ENCODE peak calls at places on chromosomes 5 and 9, in ten cellular contexts. T, Z, D, N, C, R, A, J, M and Y are unnamed samples.

GRCh38 chr5:57844410-57844809 is 361.8 kb upstream of the ACTBL2 start:
- DNase-seq in T (no peak), Z (no peak), D (no peak), N (no peak), C (no peak), R (peak), A (no peak), J (no peak), M (no peak), Y (no peak)

GRCh38 chr9:105291938-105292337 is 47.5 kb downstream of the SLC44A1 start:
- DNase-seq in T (no peak), Z (no peak), D (no peak), N (no peak), C (no peak), R (no peak), A (no peak), J (no peak), M (no peak), Y (no peak)

GRCh38 chr5:19923742-19924141 is 64.3 kb downstream of the CDH18 start:
- DNase-seq in T (no peak), Z (no peak), D (no peak), N (no peak), C (no peak), R (no peak), A (no peak), J (no peak), M (no peak), Y (no peak)

GRCh38 chr5:176870110-176870591 is 29.0 kb downstream of the HK3 start:
- DNase-seq in T (peak), Z (peak), D (peak), N (peak), C (peak), R (peak), A (peak), J (no peak), M (peak), Y (no peak)

GRCh38 chr5:60677831-60678664 is 21.9 kb downstream of the DEPDC1B start:
- DNase-seq in T (peak), Z (no peak), D (peak), N (no peak), C (peak), R (peak), A (peak), J (peak), M (no peak), Y (peak)

GRCh38 chr5:21391506-21391905 is 1403.5 kb upstream of the CDH18 start:
- DNase-seq in T (no peak), Z (no peak), D (no peak), N (no peak), C (no peak), R (peak), A (peak), J (no peak), M (no peak), Y (peak)

GRCh38 chr5:34691326-34691725 is 35.2 kb downstream of the RAI14 start:
- DNase-seq in T (no peak), Z (no peak), D (no peak), N (no peak), C (no peak), R (no peak), A (no peak), J (no peak), M (no peak), Y (no peak)

GRCh38 chr9:6226696-6227095 is 11.1 kb downstream of the IL33 start:
- DNase-seq in T (no peak), Z (no peak), D (no peak), N (no peak), C (no peak), R (peak), A (no peak), J (no peak), M (no peak), Y (no peak)

GRCh38 chr5:136198453-136198852 is 5.5 kb upstream of the SMIM32 start:
- DNase-seq in T (no peak), Z (no peak), D (peak), N (no peak), C (no peak), R (no peak), A (no peak), J (no peak), M (peak), Y (no peak)

GRCh38 chr5:142065273-142065672 is 43.3 kb upstream of the NDFIP1 start:
- DNase-seq in T (no peak), Z (peak), D (peak), N (no peak), C (no peak), R (no peak), A (peak), J (no peak), M (no peak), Y (peak)

DNA sequence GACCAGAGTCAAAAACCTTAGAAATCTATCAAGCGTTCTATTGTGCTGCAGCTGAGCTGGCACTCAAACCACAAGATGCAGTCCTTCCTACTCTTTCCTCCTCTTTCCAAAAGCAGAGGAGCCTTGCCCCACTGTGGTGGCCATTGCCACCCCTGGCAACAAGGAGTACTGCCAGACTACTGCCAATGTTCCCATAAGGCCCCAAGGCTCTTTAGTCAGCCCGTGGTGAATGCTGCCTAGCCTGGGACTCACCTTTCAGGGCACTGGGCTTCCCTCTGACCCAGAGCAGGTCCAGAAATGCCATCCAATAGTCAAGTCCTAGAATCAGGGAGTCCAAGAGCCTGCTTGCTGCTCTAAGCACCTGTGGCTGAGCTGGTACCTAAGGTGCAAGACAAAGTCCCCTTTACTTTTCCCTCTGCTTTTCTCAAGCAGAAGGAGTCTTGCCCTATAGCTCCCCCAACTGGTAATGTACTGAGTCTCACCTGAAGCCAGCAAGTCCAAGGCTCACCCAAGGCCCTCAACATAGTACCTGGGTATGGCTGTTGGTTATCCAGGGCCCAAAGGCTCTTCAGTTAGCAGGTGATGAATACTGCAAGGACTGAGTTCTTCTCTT is 219.4 kb downstream of the ATPSCKMT start:
- DNase-seq in T (peak), Z (peak), D (no peak), N (peak), C (no peak), R (no peak), A (peak), J (no peak), M (peak), Y (peak)
- TF ChIP-seq CTCF in T (no peak), Z (no peak), D (peak), N (peak), C (peak), R (no peak), A (peak), J (peak), M (peak), Y (peak)

DNA sequence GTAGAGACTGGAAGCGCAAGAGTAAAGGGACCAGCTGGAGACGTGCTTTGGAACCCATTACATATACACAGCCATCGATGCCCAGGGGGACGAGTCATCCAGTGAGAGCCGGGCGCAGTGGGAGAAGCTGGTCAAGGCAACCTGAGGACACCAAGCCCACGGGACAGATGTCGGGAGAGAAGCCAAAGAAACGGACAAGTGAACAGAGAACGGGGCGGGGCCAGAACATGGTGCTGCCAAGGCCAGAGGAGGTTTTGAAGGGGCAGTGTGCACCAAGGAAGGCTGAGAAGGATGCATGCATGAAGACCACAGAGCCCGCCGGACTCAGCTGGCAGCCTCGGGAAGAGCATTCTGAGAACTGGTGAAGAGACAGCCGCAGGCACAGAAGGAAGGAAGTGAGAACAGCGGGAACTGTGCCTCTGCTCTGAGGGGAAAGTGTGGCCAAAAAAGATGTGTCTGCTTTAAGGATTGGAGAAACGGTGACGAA is 20.3 kb downstream of the CAMSAP1 start:
- DNase-seq in T (no peak), Z (no peak), D (no peak), N (no peak), C (no peak), R (no peak), A (no peak), J (no peak), M (no peak), Y (peak)
- TF ChIP-seq MAX in T (no peak), Z (no peak), D (no peak), N (no peak), C (no peak), R (no peak), A (no peak), J (no peak), M (no peak), Y (peak)

GRCh38 chr5:23820764-23821471 is 313.5 kb downstream of the PRDM9 start:
- DNase-seq in T (peak), Z (no peak), D (peak), N (no peak), C (no peak), R (no peak), A (no peak), J (no peak), M (no peak), Y (peak)
- TF ChIP-seq CTCF in T (peak), Z (peak), D (peak), N (peak), C (no peak), R (no peak), A (peak), J (peak), M (peak), Y (peak)

DNA sequence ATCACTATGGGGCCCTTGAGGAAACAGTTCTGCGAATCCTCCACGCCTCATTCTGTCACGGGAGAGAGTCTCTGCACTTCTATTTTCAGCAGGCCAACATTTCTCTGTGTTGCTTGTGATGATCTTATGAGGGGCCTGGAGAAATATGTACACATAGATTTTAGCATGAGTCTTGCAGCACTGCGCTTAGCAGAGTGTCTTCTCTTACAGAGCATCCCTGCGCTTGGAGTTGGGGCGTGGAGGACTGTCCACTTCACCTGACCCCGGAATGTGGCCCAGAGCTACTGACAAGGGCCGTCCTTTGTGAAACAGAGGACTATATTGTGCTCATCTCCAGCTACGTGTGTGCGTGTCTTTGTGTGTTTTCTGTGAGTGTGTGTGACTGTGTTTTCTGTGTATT is 428.2 kb upstream of the IRX4 start:
- DNase-seq in T (no peak), Z (no peak), D (no peak), N (no peak), C (no peak), R (no peak), A (no peak), J (no peak), M (no peak), Y (no peak)
- TF ChIP-seq MAX in T (no peak), Z (no peak), D (no peak), N (no peak), C (no peak), R (no peak), A (no peak), J (no peak), M (no peak), Y (no peak)